ENCODE peak calls at places on chromosome 21, in seven cellular contexts. A is lower lobe of right lung; P is CD8-positive, alpha-beta T cell; S is PC-9; O is upper lobe of right lung; Z is choroid plexus epithelial cell; F is testis. K is an unnamed sample.

GRCh38 chr21:25103500-25104207 is 503.6 kb downstream of the MRPL39 start:
- DNase-seq in F (no peak), P (no peak), S (no peak), O (no peak), A (no peak), Z (peak; percentile 5), K (peak; percentile 73)

GRCh38 chr21:28554660-28555475 is 437.8 kb downstream of the LTN1 start:
- DNase-seq in O (no peak), Z (peak; percentile 62), A (no peak), P (no peak), F (no peak), S (no peak), K (peak; percentile 54)

GRCh38 chr21:26743524-26743923 is 101.7 kb downstream of the ADAMTS1 start:
- DNase-seq in F (no peak), S (no peak), O (no peak), A (no peak), P (no peak), Z (no peak), K (no peak)

GRCh38 chr21:43648171-43648570 is 11.1 kb downstream of the HSF2BP start:
- DNase-seq in S (no peak), O (no peak), Z (no peak), F (no peak), P (no peak), A (no peak), K (no peak)

GRCh38 chr21:43269461-43269860 is 100.7 kb downstream of the CRYAA start:
- DNase-seq in A (peak; percentile 43), F (no peak), P (peak; percentile 25), S (no peak), O (peak; percentile 60), Z (no peak), K (no peak)

GRCh38 chr21:27023186-27023585 is 56.3 kb upstream of the ADAMTS5 start:
- DNase-seq in P (no peak), S (no peak), F (no peak), Z (peak; percentile 6), A (no peak), O (no peak), K (no peak)

GRCh38 chr21:17688912-17689874 is 76.5 kb upstream of the BTG3 start:
- DNase-seq in O (no peak), P (peak; percentile 30), A (peak; percentile 57), S (peak; percentile 89), Z (peak; percentile 36), F (peak; percentile 89), K (peak; percentile 84)

GRCh38 chr21:29254550-29254949 is 44.2 kb upstream of the BACH1 start:
- DNase-seq in P (no peak), F (no peak), Z (no peak), S (no peak), O (no peak), A (no peak), K (no peak)

GRCh38 chr21:25005388-25005787 is 601.9 kb downstream of the MRPL39 start:
- DNase-seq in Z (peak; percentile 20), A (no peak), F (no peak), O (no peak), S (no peak), P (no peak), K (no peak)

GRCh38 chr21:17402885-17403477 is 109.9 kb upstream of the CXADR start:
- DNase-seq in S (no peak), A (no peak), Z (peak; percentile 84), O (no peak), F (no peak), P (no peak), K (no peak)

GRCh38 chr21:43012596-43012995 is 38.2 kb downstream of the PKNOX1 start:
- DNase-seq in P (no peak), S (peak; percentile 40), Z (peak; percentile 48), F (no peak), A (no peak), O (peak; percentile 29), K (no peak)

GRCh38 chr21:15062566-15062965 is 2.2 kb downstream of the NRIP1 start:
- DNase-seq in P (no peak), Z (peak; percentile 61), A (no peak), O (no peak), F (no peak), S (no peak), K (no peak)
- TF ChIP-seq CTCF in P (no peak), Z (peak; percentile 16), A (peak; percentile 9), O (no peak), F (no peak), S (peak; percentile 46), K (no peak)

DNA sequence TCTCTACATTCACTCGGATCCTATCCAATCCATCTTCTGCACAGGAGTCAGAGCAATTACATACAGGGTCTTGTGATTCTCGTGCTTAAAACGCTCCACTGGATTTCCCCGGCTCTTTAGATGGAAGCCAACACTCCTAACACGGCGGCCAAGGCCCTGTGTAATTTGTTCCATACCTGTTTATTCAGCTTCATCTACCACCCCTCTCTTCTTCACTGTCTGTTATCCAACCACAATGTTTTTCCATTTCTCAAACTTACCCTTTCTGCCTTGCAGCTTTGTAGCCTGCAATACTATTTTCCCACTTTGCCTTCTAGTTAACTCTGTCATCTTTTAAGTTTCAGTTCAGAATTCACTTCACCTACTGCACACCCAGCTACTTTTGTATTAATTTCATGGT is 249.6 kb upstream of the USP25 start:
- DNase-seq in F (no peak), S (no peak), P (no peak), A (no peak), O (no peak), Z (no peak), K (no peak)
- H3K4me3 ChIP-seq in F (no peak overlapping the region), S (no peak overlapping the region), P (no peak overlapping the region), A (no peak overlapping the region), O (no peak overlapping the region), Z (no peak overlapping the region), K (no peak overlapping the region)

DNA sequence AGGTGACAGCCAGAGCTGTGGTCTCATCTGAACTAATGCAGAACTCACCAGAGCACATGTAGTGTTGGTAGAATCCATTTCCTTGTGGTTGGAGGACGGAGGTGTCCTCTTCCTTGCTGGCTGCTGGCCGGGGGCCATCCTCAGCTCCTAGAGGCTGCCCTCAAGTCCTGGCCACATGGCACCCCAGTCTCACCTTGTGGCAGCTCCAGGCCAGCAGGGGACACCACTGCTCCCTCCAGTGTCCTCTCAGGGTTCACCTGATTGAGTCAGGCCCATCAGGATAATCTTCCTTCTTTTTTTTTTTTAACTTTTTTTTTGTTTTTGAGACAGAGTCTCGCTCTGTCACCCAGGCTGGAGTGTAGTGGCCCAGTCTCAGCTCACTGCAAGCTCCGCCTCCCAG is 2.9 kb downstream of the KCNE1 start:
- DNase-seq in P (no peak), O (no peak), A (no peak), S (no peak), F (no peak), Z (no peak), K (no peak)
- TF ChIP-seq CTCF in P (no peak), O (peak; percentile 35), A (peak; percentile 21), S (no peak), F (no peak), Z (peak; percentile 41), K (peak; percentile 15)

GRCh38 chr21:44930543-44930981 is 9.3 kb upstream of the SLX9 start:
- DNase-seq in P (peak; percentile 60), O (peak; percentile 73), Z (no peak), S (no peak), F (no peak), A (peak; percentile 57), K (no peak)
- H3K4me3 ChIP-seq in P (peak overlapping the region; percentile 72), O (peak overlapping the region; percentile 42), Z (no peak overlapping the region), S (no peak overlapping the region), F (no peak overlapping the region), A (peak overlapping the region; percentile 55), K (no peak overlapping the region)

GRCh38 chr21:39822042-39822441 is 45.2 kb upstream of the PCP4 start:
- DNase-seq in F (no peak), Z (no peak), A (no peak), O (no peak), P (no peak), S (no peak), K (no peak)

GRCh38 chr21:39825250-39825649 is 42.0 kb upstream of the PCP4 start:
- DNase-seq in P (no peak), O (no peak), S (no peak), A (no peak), Z (no peak), F (no peak), K (no peak)
- TF ChIP-seq CTCF in P (no peak), O (no peak), S (no peak), A (no peak), Z (no peak), F (no peak), K (no peak)

DNA sequence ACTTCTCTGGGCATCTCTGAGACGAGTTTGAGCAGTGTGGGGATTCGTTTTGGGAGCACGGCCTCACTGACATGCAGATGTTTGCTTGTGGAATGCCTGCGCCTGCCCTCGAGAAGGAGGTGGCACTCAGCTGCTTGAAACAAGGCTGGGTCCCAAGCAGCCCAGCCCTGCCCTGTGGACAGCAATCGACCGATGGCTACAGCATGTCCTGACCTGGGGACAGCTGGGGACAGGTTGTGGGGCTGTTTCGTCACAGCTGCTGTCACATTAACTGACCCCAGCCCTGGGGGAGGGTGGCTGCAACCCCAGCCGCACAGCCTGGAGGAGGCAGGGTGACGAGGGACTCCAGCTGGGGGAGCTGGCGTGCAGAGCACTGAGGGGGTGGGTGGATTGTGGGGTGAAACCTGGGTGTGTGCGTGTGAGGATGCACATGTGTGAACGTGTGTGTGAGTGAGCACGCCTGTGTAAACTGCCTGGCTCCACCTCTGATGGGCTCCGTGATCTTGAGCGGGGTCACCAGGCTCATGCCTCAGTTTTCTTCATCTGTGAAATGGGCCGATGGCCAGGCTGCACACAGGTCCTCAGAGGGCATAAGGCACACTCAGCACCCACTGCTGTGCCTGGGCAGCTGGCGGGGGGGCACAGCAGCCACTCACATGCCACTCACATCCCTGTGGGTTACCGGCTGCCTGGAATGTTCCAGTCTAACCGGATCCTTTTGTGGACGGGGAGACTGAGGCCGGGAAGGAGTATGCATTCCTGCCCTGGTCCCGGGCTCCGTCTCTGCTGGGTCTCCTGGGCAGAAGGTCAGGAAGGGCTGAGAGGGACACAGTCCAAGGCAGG is 49.3 kb downstream of the COL18A1 start:
- DNase-seq in Z (no peak), S (no peak), F (no peak), A (no peak), P (no peak), O (no peak), K (no peak)
- H3K4me3 ChIP-seq in Z (no peak overlapping the region), S (no peak overlapping the region), F (no peak overlapping the region), A (no peak overlapping the region), P (no peak overlapping the region), O (no peak overlapping the region), K (no peak overlapping the region)

GRCh38 chr21:20802631-20803260 is 195.5 kb upstream of the NCAM2 start:
- DNase-seq in S (no peak), Z (no peak), O (no peak), P (no peak), A (no peak), F (no peak), K (no peak)
- TF ChIP-seq CTCF in S (no peak), Z (no peak), O (no peak), P (no peak), A (no peak), F (no peak), K (no peak)

K was measured in astrocyte of the cerebellum.